ENCODE peak calls at places on chromosomes 6 and 20, in five cellular contexts. C, E, M, G and S are unnamed samples.

GRCh38 chr20:51426879-51427624 is 115.5 kb downstream of the NFATC2 start:
- DNase-seq in E (no peak), C (no peak), M (no peak), G (no peak), S (no peak)

GRCh38 chr6:166456360-166457156 is 73.8 kb upstream of the MPC1 start:
- DNase-seq in M (peak; percentile 2), G (no peak), C (no peak), E (peak; percentile 20), S (no peak)

GRCh38 chr20:57866250-57867106 is 156.7 kb upstream of the PMEPA1 start:
- DNase-seq in G (no peak), M (no peak), C (no peak), E (no peak), S (no peak)

GRCh38 chr20:25372584-25373336 is 17.9 kb downstream of the ABHD12 start:
- DNase-seq in M (peak; percentile 87), E (no peak), G (no peak), C (no peak), S (no peak)

GRCh38 chr20:40207618-40208017 is 481.4 kb downstream of the MAFB start:
- DNase-seq in M (no peak), E (no peak), G (no peak), C (no peak), S (no peak)

GRCh38 chr6:2990932-2991506 is 8.7 kb upstream of the NQO2 start:
- DNase-seq in G (no peak), E (no peak), M (no peak), C (no peak), S (no peak)

GRCh38 chr20:63095718-63096654 is 89.2 kb upstream of the BHLHE23 start:
- DNase-seq in C (no peak), E (no peak), G (no peak), M (no peak), S (no peak)

GRCh38 chr6:9520417-9521151 is 894.3 kb downstream of the TFAP2A start:
- DNase-seq in M (no peak), E (no peak), G (peak; percentile 35), C (no peak), S (no peak)

GRCh38 chr6:79261666-79262065 is 27.2 kb upstream of the HMGN3 start:
- DNase-seq in M (no peak), E (no peak), C (no peak), G (no peak), S (no peak)

GRCh38 chr6:147782302-147782701 is 273.8 kb downstream of the SAMD5 start:
- DNase-seq in G (no peak), E (no peak), C (no peak), M (peak; percentile 19), S (peak; percentile 6)

GRCh38 chr6:53033764-53034163 is 31.4 kb upstream of the FBXO9 start:
- DNase-seq in G (no peak), M (no peak), C (no peak), E (no peak), S (no peak)

GRCh38 chr20:59643616-59644061 is 39.3 kb downstream of the PHACTR3 start:
- DNase-seq in C (no peak), M (no peak), G (no peak), E (no peak), S (no peak)

GRCh38 chr6:87714093-87714809 is 12.2 kb upstream of the AKIRIN2 start:
- DNase-seq in M (no peak), E (no peak), C (no peak), G (no peak), S (no peak)

GRCh38 chr6:87722831-87723726 is 21.0 kb upstream of the AKIRIN2 start:
- DNase-seq in M (peak; percentile 85), C (no peak), G (peak; percentile 75), E (no peak), S (peak; percentile 39)

GRCh38 chr6:6701864-6702263 is 113.3 kb downstream of the LY86 start:
- DNase-seq in G (no peak), C (no peak), M (no peak), E (no peak), S (no peak)

GRCh38 chr20:21396045-21396893 is 1.1 kb downstream of the NKX2-4 start:
- DNase-seq in G (no peak), C (no peak), E (no peak), M (no peak), S (peak; percentile 88)